ENCODE peak calls at places on chromosome 17, in six cellular contexts. P is fibroblast of mammary gland, C is neural progenitor cell, T is fibroblast of lung, A is Calu3, L is progenitor cell of endocrine pancreas. M is an unnamed sample.

GRCh38 chr17:76643553-76644148 is at the start of gene ST6GALNAC1:
- DNase-seq in P (no peak), C (no peak), T (no peak), A (peak; percentile 68), L (no peak), M (no peak)

GRCh38 chr17:74454197-74455024 is 12.0 kb upstream of the CD300A start:
- DNase-seq in P (peak; percentile 57), C (peak; percentile 38), T (peak; percentile 64), A (peak; percentile 89), L (no peak), M (no peak)

GRCh38 chr17:48545022-48545376 is at the start of gene HOXB2:
- DNase-seq in P (no peak), C (no peak), T (peak; percentile 81), A (no peak), L (no peak), M (no peak)

GRCh38 chr17:43468746-43469544 is 14.8 kb upstream of the DHX8 start:
- DNase-seq in P (peak; percentile 99), C (no peak), T (peak; percentile 92), A (peak; percentile 26), L (no peak), M (no peak)

GRCh38 chr17:19747829-19748806 is at the start of gene ALDH3A1:
- DNase-seq in P (no peak), C (peak; percentile 22), T (no peak), A (no peak), L (no peak), M (no peak)

GRCh38 chr17:7475764-7476422 is 3.5 kb downstream of the ZBTB4 start:
- DNase-seq in P (peak; percentile 74), C (no peak), T (peak; percentile 39), A (no peak), L (no peak), M (no peak)

GRCh38 chr17:17073627-17074521 is 31.6 kb downstream of the MPRIP start:
- DNase-seq in P (peak; percentile 56), C (no peak), T (no peak), A (no peak), L (no peak), M (no peak)

GRCh38 chr17:614637-615546 is 99.7 kb downstream of the VPS53 start:
- DNase-seq in P (peak; percentile 82), C (no peak), T (no peak), A (no peak), L (no peak), M (no peak)

GRCh38 chr17:46949291-46950174 is 26.6 kb downstream of the GOSR2 start:
- DNase-seq in P (peak; percentile 28), C (no peak), T (no peak), A (no peak), L (no peak), M (peak; percentile 3)

GRCh38 chr17:81822312-81822637 is 10.8 kb downstream of the MCRIP1 start:
- DNase-seq in P (no peak), C (no peak), T (no peak), A (no peak), L (no peak), M (no peak)

GRCh38 chr17:74852237-74853047 is 7.2 kb downstream of the GRIN2C start:
- DNase-seq in P (no peak), C (peak; percentile 93), T (no peak), A (no peak), L (peak; percentile 48), M (peak; percentile 85)

GRCh38 chr17:28216032-28216431 is 103.0 kb upstream of the TMEM97 start:
- DNase-seq in P (no peak), C (no peak), T (no peak), A (no peak), L (no peak), M (no peak)

GRCh38 chr17:67359960-67360817 is 6.2 kb downstream of the PSMD12 start:
- DNase-seq in P (peak; percentile 54), C (peak; percentile 35), T (peak; percentile 45), A (peak; percentile 17), L (no peak), M (no peak)

GRCh38 chr17:45850468-45850867 is 5.8 kb downstream of the SPPL2C start:
- DNase-seq in P (no peak), C (no peak), T (no peak), A (no peak), L (no peak), M (no peak)

GRCh38 chr17:66975614-66976378 is 11.3 kb downstream of the CACNG4 start:
- DNase-seq in P (no peak), C (peak; percentile 69), T (no peak), A (peak; percentile 77), L (no peak), M (peak; percentile 43)

GRCh38 chr17:81307636-81308035 is 12.5 kb upstream of the SLC38A10 start:
- DNase-seq in P (no peak), C (no peak), T (no peak), A (no peak), L (no peak), M (no peak)

GRCh38 chr17:28488154-28488883 is 14.9 kb downstream of the SLC13A2 start:
- DNase-seq in P (no peak), C (no peak), T (no peak), A (peak; percentile 36), L (peak; percentile 28), M (no peak)

GRCh38 chr17:4175921-4176802 is 33.2 kb downstream of the CYB5D2 start:
- DNase-seq in P (no peak), C (no peak), T (peak; percentile 37), A (no peak), L (no peak), M (peak; percentile 36)

GRCh38 chr17:65287040-65287439 is 149.9 kb downstream of the RGS9 start:
- DNase-seq in P (no peak), C (no peak), T (no peak), A (no peak), L (no peak), M (no peak)

DNA sequence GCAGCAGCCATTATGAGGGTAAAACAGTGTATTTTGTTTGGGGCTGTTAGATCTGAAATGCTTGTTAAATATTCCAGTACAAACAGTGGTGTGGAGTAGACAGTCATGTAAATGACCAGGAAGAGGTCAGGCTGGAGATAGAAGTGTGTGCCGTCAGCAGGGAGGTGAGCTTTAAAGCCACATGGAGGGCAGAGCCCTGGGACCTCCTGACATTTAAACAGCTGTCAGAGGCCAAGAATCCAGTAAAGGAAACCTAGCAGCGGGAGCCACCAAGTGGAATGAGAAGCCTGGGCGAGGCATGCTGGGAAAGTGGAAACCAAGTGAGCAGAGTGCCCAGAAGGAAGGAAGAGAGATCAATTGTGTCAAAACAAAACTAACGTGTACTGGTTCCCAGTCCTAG is 26.8 kb downstream of the C17orf67 start:
- DNase-seq in P (no peak), C (no peak), T (no peak), A (no peak), L (no peak), M (no peak)
- TF ChIP-seq CTCF in P (no peak), C (no peak), T (no peak), A (no peak), L (no peak), M (no peak)

GRCh38 chr17:57916925-57917858 is 38.0 kb downstream of the CUEDC1 start:
- DNase-seq in P (no peak), C (no peak), T (no peak), A (no peak), L (no peak), M (no peak)
- TF ChIP-seq CTCF in P (no peak), C (no peak), T (no peak), A (no peak), L (no peak), M (peak; percentile 22)

GRCh38 chr17:69331746-69332145 is 4.8 kb upstream of the ABCA5 start:
- DNase-seq in P (no peak), C (no peak), T (no peak), A (no peak), L (no peak), M (no peak)

GRCh38 chr17:69336580-69336979 is 9.6 kb upstream of the ABCA5 start:
- DNase-seq in P (no peak), C (no peak), T (no peak), A (no peak), L (no peak), M (no peak)

GRCh38 chr17:69339937-69340336 is 13.0 kb upstream of the ABCA5 start:
- DNase-seq in P (no peak), C (no peak), T (peak; percentile 37), A (no peak), L (no peak), M (no peak)

GRCh38 chr17:69336996-69337395 is 10.1 kb upstream of the ABCA5 start:
- DNase-seq in P (no peak), C (no peak), T (no peak), A (no peak), L (no peak), M (no peak)

DNA sequence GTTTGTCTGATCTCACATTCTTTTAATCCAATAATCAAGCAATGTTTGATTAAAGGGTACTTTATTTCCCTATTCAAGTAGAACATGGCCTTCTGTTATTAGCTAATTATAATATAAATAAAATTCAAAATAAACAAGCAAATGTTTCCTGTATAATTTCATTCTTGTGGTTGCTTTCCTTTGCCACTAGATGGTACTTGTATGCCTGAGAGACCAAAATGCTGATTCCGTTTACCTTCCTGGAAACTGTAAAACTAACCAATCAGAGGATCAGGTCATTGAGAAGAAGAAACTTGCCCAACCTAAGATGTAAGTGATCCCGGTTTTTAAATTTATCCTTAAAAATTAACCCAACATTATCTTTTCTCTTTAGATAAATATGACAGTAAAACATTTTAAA is 8.1 kb upstream of the ABCA5 start:
- DNase-seq in P (peak; percentile 52), C (no peak), T (peak; percentile 78), A (no peak), L (no peak), M (no peak)
- TF ChIP-seq CTCF in P (peak; percentile 47), C (peak; percentile 43), T (peak; percentile 65), A (no peak), L (peak; percentile 47), M (peak; percentile 24)

GRCh38 chr17:31486351-31487062 is 95.0 kb downstream of the RAB11FIP4 start:
- DNase-seq in P (no peak), C (no peak), T (no peak), A (no peak), L (no peak), M (no peak)

GRCh38 chr17:31487063-31487647 is 95.7 kb downstream of the RAB11FIP4 start:
- DNase-seq in P (no peak), C (no peak), T (no peak), A (no peak), L (no peak), M (no peak)

GRCh38 chr17:31488982-31489294 is 97.5 kb downstream of the RAB11FIP4 start:
- DNase-seq in P (no peak), C (no peak), T (no peak), A (peak; percentile 34), L (no peak), M (no peak)

GRCh38 chr17:31488264-31488981 is 96.9 kb downstream of the RAB11FIP4 start:
- DNase-seq in P (no peak), C (peak; percentile 54), T (no peak), A (peak; percentile 46), L (no peak), M (no peak)

GRCh38 chr17:31487648-31488263 is 96.3 kb downstream of the RAB11FIP4 start:
- DNase-seq in P (no peak), C (peak; percentile 98), T (no peak), A (peak; percentile 94), L (peak; percentile 95), M (peak; percentile 99)
- TF ChIP-seq CTCF in P (no peak), C (no peak), T (no peak), A (no peak), L (no peak), M (peak; percentile 8)